ENCODE peak calls at places on chromosomes 12 and 14, in nine cellular contexts. C is tibial nerve, H is non-pigmented ciliary epithelial cell, Q is upper lobe of right lung, V is astrocyte of the spinal cord, I is Ammon's horn, J is AG04450, W is RCC 7860, R is type B pancreatic cell. X is an unnamed sample.

GRCh38 chr12:68884251-68884650 is 48.7 kb downstream of the CPM start:
- DNase-seq in Q (no peak), R (no peak), J (no peak), V (no peak), H (no peak), C (no peak), I (no peak), W (no peak), X (no peak)

GRCh38 chr12:27220057-27220987 is 23.8 kb upstream of the STK38L start:
- DNase-seq in R (no peak), I (no peak), V (no peak), H (no peak), J (no peak), C (no peak), W (no peak), Q (no peak), X (no peak)

GRCh38 chr12:122968104-122968503 is 1.8 kb upstream of the ABCB9 start:
- DNase-seq in J (no peak), Q (no peak), W (no peak), R (no peak), I (no peak), C (no peak), H (no peak), V (no peak), X (no peak)

GRCh38 chr14:55383039-55383438 is 28.6 kb downstream of the ATG14 start:
- DNase-seq in I (no peak), J (no peak), C (no peak), V (peak), H (no peak), Q (no peak), W (no peak), R (no peak), X (no peak)

GRCh38 chr14:99572173-99572999 is 31.6 kb downstream of the CCDC85C start:
- DNase-seq in C (no peak), I (no peak), Q (no peak), H (no peak), V (no peak), R (no peak), J (no peak), W (no peak), X (no peak)

GRCh38 chr12:123109319-123109772 is 41.5 kb downstream of the PITPNM2 start:
- DNase-seq in R (no peak), I (peak), C (no peak), V (peak), Q (no peak), W (no peak), J (no peak), H (no peak), X (no peak)

GRCh38 chr14:55276736-55277135 is 5.5 kb downstream of the FBXO34 start:
- DNase-seq in C (no peak), Q (no peak), J (no peak), W (no peak), I (no peak), H (no peak), R (no peak), V (no peak), X (no peak)

GRCh38 chr12:65308601-65309071 is 30.2 kb downstream of the MSRB3 start:
- DNase-seq in Q (no peak), W (no peak), I (no peak), V (no peak), R (no peak), J (no peak), C (no peak), H (no peak), X (no peak)

GRCh38 chr14:31009836-31010618 is 15.4 kb upstream of the AP4S1 start:
- DNase-seq in C (no peak), H (no peak), V (no peak), R (no peak), J (no peak), Q (no peak), I (no peak), W (no peak), X (no peak)

GRCh38 chr12:119727600-119728436 is 59.9 kb downstream of the PRKAB1 start:
- DNase-seq in H (no peak), I (no peak), V (no peak), W (peak), Q (no peak), J (no peak), R (no peak), C (no peak), X (no peak)

X was measured in brain pericyte.